ENCODE peak calls at places on chromosomes 12 and 14, in four cellular contexts. M is left cardiac atrium; V is stimulated activated CD8-positive, alpha-beta memory T cell treated with anti-CD3 and anti-CD28 coated beads, Interleukin-2, amount 100 ng/mL, for 1 hour; J is Peyer's patch. R is an unnamed sample.

GRCh38 chr12:111643428-111643826 is 42.3 kb downstream of the BRAP start:
- DNase-seq in J (no peak), V (no peak), M (peak; percentile 71), R (no peak)

GRCh38 chr14:62409185-62409584 is 636.1 kb downstream of the KCNH5 start:
- DNase-seq in J (no peak), V (no peak), M (no peak), R (no peak)

GRCh38 chr12:58166643-58167042 is 225.3 kb downstream of the ATP23 start:
- DNase-seq in V (no peak), J (no peak), M (no peak), R (no peak)

GRCh38 chr12:114063435-114063834 is 97.3 kb upstream of the RBM19 start:
- DNase-seq in M (no peak), J (no peak), V (no peak), R (no peak)

GRCh38 chr12:12749433-12749832 is 32.3 kb downstream of the CDKN1B start:
- DNase-seq in M (no peak), J (peak; percentile 58), V (no peak), R (no peak)

GRCh38 chr14:74637184-74637562 is 25.1 kb upstream of the LTBP2 start:
- DNase-seq in M (no peak), V (no peak), J (peak; percentile 22), R (no peak)

GRCh38 chr12:124508323-124509096 is 58.9 kb downstream of the NCOR2 start:
- DNase-seq in M (no peak), J (no peak), V (no peak), R (no peak)

GRCh38 chr12:118603610-118604361 is 227.4 kb downstream of the SUDS3 start:
- DNase-seq in V (no peak), J (no peak), M (no peak), R (no peak)

GRCh38 chr12:11761869-11762567 is 112.5 kb downstream of the ETV6 start:
- DNase-seq in M (no peak), V (no peak), J (no peak), R (no peak)

GRCh38 chr12:34209259-34209835 is 187.1 kb downstream of the ALG10 start:
- DNase-seq in M (no peak), J (no peak), V (no peak), R (no peak)

GRCh38 chr14:99971929-99972747 is 93.1 kb upstream of the EVL start:
- DNase-seq in V (no peak), J (no peak), M (no peak), R (no peak)

GRCh38 chr12:122894173-122895121 is 1.5 kb downstream of the VPS37B start:
- DNase-seq in J (peak; percentile 68), V (no peak), M (no peak), R (no peak)

GRCh38 chr12:46936042-46936441 is 110.2 kb upstream of the SLC38A4 start:
- DNase-seq in J (no peak), M (no peak), V (no peak), R (no peak)

GRCh38 chr14:103372552-103373304 is 12.5 kb upstream of the MARK3 start:
- DNase-seq in M (peak; percentile 56), J (no peak), V (no peak), R (peak; percentile 85)

GRCh38 chr14:90137807-90138206 is 76.0 kb downstream of the KCNK13 start:
- DNase-seq in M (no peak), V (no peak), J (no peak), R (no peak)

GRCh38 chr12:95182868-95183415 is 34.3 kb downstream of the FGD6 start:
- DNase-seq in J (no peak), V (no peak), M (no peak), R (no peak)

GRCh38 chr12:84361651-84362551 is 550.7 kb downstream of the SLC6A15 start:
- DNase-seq in J (no peak), V (no peak), M (no peak), R (peak; percentile 74)

GRCh38 chr12:69824956-69825355 is at the start of gene MYRFL:
- DNase-seq in M (no peak), V (no peak), J (no peak), R (no peak)

GRCh38 chr14:81269100-81269978 is 48.6 kb upstream of the GTF2A1 start:
- DNase-seq in M (no peak), J (no peak), V (no peak), R (no peak)

GRCh38 chr14:54637829-54638446 is 71.0 kb downstream of the SAMD4A start:
- DNase-seq in J (no peak), V (no peak), M (no peak), R (no peak)

GRCh38 chr14:104794099-104794498 is 1.4 kb downstream of the AKT1 start:
- DNase-seq in V (peak; percentile 20), J (no peak), M (peak; percentile 79), R (no peak)

GRCh38 chr12:46461459-46461858 is 88.9 kb upstream of the SLC38A2 start:
- DNase-seq in M (no peak), V (no peak), J (no peak), R (no peak)

GRCh38 chr12:123085730-123086487 is 65.0 kb downstream of the PITPNM2 start:
- DNase-seq in V (no peak), M (peak; percentile 74), J (peak; percentile 67), R (no peak)

GRCh38 chr12:80157640-80158039 is 58.3 kb downstream of the OTOGL start:
- DNase-seq in J (no peak), V (no peak), M (no peak), R (no peak)

GRCh38 chr12:92722897-92723296 is 20.1 kb downstream of the PLEKHG7 start:
- DNase-seq in M (no peak), J (no peak), V (no peak), R (no peak)

GRCh38 chr12:81212996-81213696 is 135.3 kb downstream of the ACSS3 start:
- DNase-seq in J (no peak), V (no peak), M (no peak), R (no peak)

GRCh38 chr12:54175130-54175963 is 13.4 kb downstream of the SMUG1 start:
- DNase-seq in V (no peak), J (no peak), M (no peak), R (no peak)

GRCh38 chr14:56501909-56502530 is 77.6 kb upstream of the TMEM260 start:
- DNase-seq in J (no peak), M (no peak), V (no peak), R (no peak)

GRCh38 chr12:3170423-3171194 is 93.4 kb downstream of the TSPAN9 start:
- DNase-seq in J (no peak), V (no peak), M (no peak), R (no peak)

GRCh38 chr12:23640754-23641153 is 308.7 kb downstream of the SOX5 start:
- DNase-seq in M (no peak), J (no peak), V (no peak), R (no peak)

GRCh38 chr12:109109756-109110350 is 6.5 kb upstream of the ACACB start:
- DNase-seq in J (no peak), M (no peak), V (no peak), R (no peak)

GRCh38 chr14:34023824-34024767 is 73.2 kb upstream of the EGLN3 start:
- DNase-seq in V (no peak), J (no peak), M (no peak), R (no peak)

GRCh38 chr14:88841741-88842140 is 17.3 kb downstream of the TTC8 start:
- DNase-seq in V (no peak), J (no peak), M (no peak), R (no peak)

R was measured in posterior vena cava.